ENCODE peak calls at places on chromosomes 6 and 20, in six cellular contexts. Q is activated CD4-positive, alpha-beta T cell treated with anti-CD3 and anti-CD28 coated beads, Interleukin-2, amount 10 ng/mL, durations not matched to agents 7 days and 5 days; B is Caco-2; P is OCI-LY7; J is CD8-positive, alpha-beta memory T cell; R is left ventricle myocardium superior. D is an unnamed sample.

GRCh38 chr6:108113557-108114519 is 39.3 kb upstream of the OSTM1 start:
- DNase-seq in R (peak), Q (peak), B (no peak), J (peak), P (peak), D (no peak)

GRCh38 chr6:109816452-109817374 is 125.6 kb downstream of the FIG4 start:
- DNase-seq in J (no peak), B (no peak), R (no peak), P (no peak), Q (no peak), D (no peak)

GRCh38 chr20:49918446-49918845 is 3.1 kb upstream of the SPATA2 start:
- DNase-seq in J (no peak), Q (no peak), R (no peak), B (no peak), P (no peak), D (no peak)

GRCh38 chr6:73121421-73121993 is 103.8 kb downstream of the KHDC1L start:
- DNase-seq in R (no peak), P (no peak), Q (no peak), B (no peak), J (no peak), D (no peak)

GRCh38 chr20:58366016-58366415 is 23.0 kb upstream of the VAPB start:
- DNase-seq in R (no peak), B (no peak), P (no peak), J (no peak), Q (no peak), D (no peak)

GRCh38 chr20:63048516-63049190 is 41.9 kb upstream of the BHLHE23 start:
- DNase-seq in Q (no peak), P (no peak), B (no peak), J (no peak), R (peak), D (no peak)

GRCh38 chr6:85429346-85429745 is 20.5 kb upstream of the NT5E start:
- DNase-seq in J (no peak), Q (no peak), R (no peak), P (no peak), B (no peak), D (no peak)

GRCh38 chr6:28719275-28719940 is 193.7 kb downstream of the GPX5 start:
- DNase-seq in B (no peak), J (no peak), Q (no peak), P (peak), R (no peak), D (no peak)

GRCh38 chr6:44029489-44030185 is 97.6 kb downstream of the MRPL14 start:
- DNase-seq in B (peak), J (no peak), R (no peak), Q (no peak), P (no peak), D (no peak)

GRCh38 chr6:95321106-95321505 is 256.2 kb upstream of the MANEA start:
- DNase-seq in B (no peak), Q (no peak), P (no peak), R (no peak), J (no peak), D (no peak)

GRCh38 chr20:63846128-63846771 is 15.0 kb upstream of the ABHD16B start:
- DNase-seq in J (no peak), Q (no peak), P (no peak), R (peak), B (peak), D (no peak)

GRCh38 chr20:17505664-17506517 is 25.3 kb downstream of the BFSP1 start:
- DNase-seq in J (peak), P (no peak), R (no peak), B (no peak), Q (peak), D (no peak)

GRCh38 chr20:2619961-2620595 is 32.4 kb upstream of the NOP56 start:
- DNase-seq in J (no peak), Q (no peak), R (no peak), B (no peak), P (no peak), D (no peak)

GRCh38 chr6:18262812-18263560 is 1.3 kb downstream of the DEK start:
- DNase-seq in P (peak), R (no peak), B (no peak), J (peak), Q (peak), D (no peak)

GRCh38 chr6:161242779-161243693 is 30.8 kb downstream of the AGPAT4 start:
- DNase-seq in R (no peak), J (peak), Q (no peak), P (no peak), B (no peak), D (no peak)

GRCh38 chr6:142760152-142760551 is 184.8 kb downstream of the HIVEP2 start:
- DNase-seq in R (no peak), P (no peak), Q (no peak), B (no peak), J (no peak), D (no peak)

GRCh38 chr20:36854343-36855240 is 21.3 kb upstream of the TLDC2 start:
- DNase-seq in B (no peak), Q (no peak), J (no peak), R (peak), P (no peak), D (peak)

GRCh38 chr20:23497458-23498026 is 6.6 kb downstream of the CST8 start:
- DNase-seq in R (no peak), P (no peak), Q (no peak), B (no peak), J (no peak), D (no peak)

GRCh38 chr6:112183271-112183671 is 71.1 kb downstream of the LAMA4 start:
- DNase-seq in B (no peak), J (no peak), R (no peak), Q (no peak), P (no peak), D (no peak)

GRCh38 chr20:7291319-7291943 is 523.9 kb downstream of the BMP2 start:
- DNase-seq in B (no peak), Q (no peak), R (no peak), P (no peak), J (no peak), D (no peak)

GRCh38 chr6:136526196-136526930 is 23.9 kb downstream of the MAP7 start:
- DNase-seq in Q (peak), R (peak), P (no peak), B (peak), J (peak), D (no peak)

GRCh38 chr20:10672579-10673127 is 1.1 kb downstream of the JAG1 start:
- DNase-seq in P (peak), B (peak), R (peak), J (peak), Q (peak), D (peak)

GRCh38 chr6:153096031-153096430 is 35.1 kb downstream of the RGS17 start:
- DNase-seq in Q (no peak), B (no peak), J (no peak), P (no peak), R (no peak), D (no peak)

GRCh38 chr6:41377071-41377470 is 41.7 kb downstream of the NCR2 start:
- DNase-seq in J (no peak), B (no peak), Q (no peak), R (no peak), P (no peak), D (no peak)

GRCh38 chr6:36524871-36525270 is 22.4 kb downstream of the STK38 start:
- DNase-seq in J (no peak), Q (no peak), R (no peak), B (no peak), P (no peak), D (no peak)

GRCh38 chr6:4487538-4487937 is 288.7 kb upstream of the CDYL start:
- DNase-seq in Q (no peak), J (no peak), P (no peak), R (no peak), B (peak), D (no peak)

GRCh38 chr6:55902796-55903195 is 27.4 kb upstream of the BMP5 start:
- DNase-seq in R (no peak), P (no peak), J (no peak), B (no peak), Q (no peak), D (no peak)

GRCh38 chr6:138833819-138834539 is 38.1 kb downstream of the ECT2L start:
- DNase-seq in R (peak), Q (no peak), P (no peak), B (no peak), J (no peak), D (no peak)

GRCh38 chr6:13487122-13488014 is at the start of gene GFOD1:
- DNase-seq in P (peak), Q (peak), R (peak), B (peak), J (peak), D (peak)

GRCh38 chr6:170480045-170480714 is 72.9 kb downstream of the PSMB1 start:
- DNase-seq in R (peak), Q (no peak), P (no peak), J (no peak), B (no peak), D (no peak)

GRCh38 chr6:152572395-152573061 is 64.6 kb downstream of the SYNE1 start:
- DNase-seq in P (no peak), B (no peak), J (no peak), Q (no peak), R (no peak), D (no peak)

GRCh38 chr20:62606551-62607201 is 35.6 kb upstream of the SLCO4A1 start:
- DNase-seq in P (peak), B (no peak), J (no peak), Q (no peak), R (peak), D (peak)

GRCh38 chr6:108156180-108156937 is 9.5 kb upstream of the NR2E1 start:
- DNase-seq in J (no peak), Q (no peak), P (no peak), B (no peak), R (no peak), D (no peak)

GRCh38 chr20:63123326-63123725 is 92.6 kb downstream of the YTHDF1 start:
- DNase-seq in R (no peak), P (no peak), Q (no peak), J (no peak), B (peak), D (peak)

GRCh38 chr20:41436679-41437078 is 70.1 kb upstream of the EMILIN3 start:
- DNase-seq in R (no peak), P (no peak), Q (no peak), B (no peak), J (no peak), D (no peak)

GRCh38 chr6:152301021-152301805 is 335.9 kb downstream of the SYNE1 start:
- DNase-seq in J (no peak), B (no peak), P (no peak), Q (no peak), R (no peak), D (no peak)

GRCh38 chr6:130033999-130034814 is 15.8 kb downstream of the L3MBTL3 start:
- DNase-seq in Q (no peak), R (no peak), J (no peak), B (peak), P (no peak), D (no peak)